ENCODE peak calls at places on chromosomes 16 and 17, in five cellular contexts. X is fibroblast of the aortic adventitia, O is pancreas, I is activated B cell treated with CpG ODN at 0.5 μM for 24 hours, P is left ventricle myocardium inferior. D is an unnamed sample.

GRCh38 chr17:43823350-43824084 is 9.4 kb downstream of the MPP3 start:
- DNase-seq in O (no peak), X (no peak), I (no peak), P (peak), D (no peak)

GRCh38 chr17:73401911-73402310 is 90.1 kb upstream of the CDC42EP4 start:
- DNase-seq in O (no peak), I (no peak), P (peak), X (peak), D (no peak)

GRCh38 chr17:40026816-40027613 is 11.8 kb downstream of the CSF3 start:
- DNase-seq in O (peak), P (peak), X (peak), I (peak), D (peak)

GRCh38 chr17:41061969-41062368 is 2.1 kb upstream of the KRTAP2-3 start:
- DNase-seq in O (no peak), X (peak), I (no peak), P (no peak), D (no peak)

GRCh38 chr16:53913082-53913870 is 209.3 kb downstream of the FTO start:
- DNase-seq in O (no peak), I (no peak), X (peak), P (no peak), D (no peak)

GRCh38 chr16:85148959-85149358 is 36.7 kb upstream of the CIBAR2 start:
- DNase-seq in I (no peak), P (no peak), O (no peak), X (peak), D (no peak)

GRCh38 chr16:31484491-31485171 is 1.7 kb downstream of the SLC5A2 start:
- DNase-seq in O (no peak), I (no peak), P (no peak), X (no peak), D (no peak)

GRCh38 chr17:53792451-53792850 is 30.3 kb upstream of the KIF2B start:
- DNase-seq in O (no peak), I (no peak), P (no peak), X (no peak), D (no peak)

GRCh38 chr17:20267459-20267842 is 199.9 kb downstream of the LGALS9B start:
- DNase-seq in I (no peak), P (no peak), X (no peak), O (no peak), D (no peak)

GRCh38 chr17:29179232-29180036 is 764 bp downstream of the MYO18A start:
- DNase-seq in X (no peak), P (peak), O (peak), I (no peak), D (no peak)

GRCh38 chr17:22510504-22510903 is 818.2 kb downstream of the KCNJ18 start:
- DNase-seq in P (no peak), O (no peak), I (no peak), X (no peak), D (no peak)

GRCh38 chr16:79814124-79814523 is 213.6 kb upstream of the MAF start:
- DNase-seq in O (no peak), P (no peak), I (no peak), X (no peak), D (no peak)

GRCh38 chr17:66661411-66661843 is 173.5 kb upstream of the CACNG5 start:
- DNase-seq in I (no peak), O (no peak), P (no peak), X (peak), D (no peak)

GRCh38 chr16:50273888-50274770 is 7.8 kb downstream of the ADCY7 start:
- DNase-seq in O (peak), P (no peak), I (peak), X (no peak), D (peak)

GRCh38 chr17:2090210-2090641 is 35.3 kb downstream of the HIC1 start:
- DNase-seq in I (no peak), P (no peak), X (no peak), O (no peak), D (no peak)

GRCh38 chr17:73760186-73760758 is 116.0 kb upstream of the SDK2 start:
- DNase-seq in I (no peak), X (no peak), P (no peak), O (no peak), D (no peak)

GRCh38 chr17:67125417-67125816 is 81.1 kb downstream of the CACNG1 start:
- DNase-seq in O (no peak), I (no peak), P (no peak), X (no peak), D (no peak)

GRCh38 chr17:77886387-77886728 is 72.1 kb upstream of the TNRC6C start:
- DNase-seq in X (no peak), I (no peak), P (peak), O (no peak), D (peak)

GRCh38 chr16:58821886-58822285 is 87.8 kb upstream of the GOT2 start:
- DNase-seq in I (no peak), P (no peak), X (no peak), O (no peak), D (no peak)

GRCh38 chr17:15436399-15437369 is 30.7 kb downstream of the CDRT4 start:
- DNase-seq in X (peak), I (no peak), P (peak), O (no peak), D (no peak)

GRCh38 chr17:624341-624860 is 90.2 kb downstream of the VPS53 start:
- DNase-seq in X (peak), P (no peak), I (no peak), O (no peak), D (no peak)

GRCh38 chr17:32498362-32498761 is 11.6 kb downstream of the CDK5R1 start:
- DNase-seq in I (no peak), X (no peak), P (no peak), O (no peak), D (no peak)

DNA sequence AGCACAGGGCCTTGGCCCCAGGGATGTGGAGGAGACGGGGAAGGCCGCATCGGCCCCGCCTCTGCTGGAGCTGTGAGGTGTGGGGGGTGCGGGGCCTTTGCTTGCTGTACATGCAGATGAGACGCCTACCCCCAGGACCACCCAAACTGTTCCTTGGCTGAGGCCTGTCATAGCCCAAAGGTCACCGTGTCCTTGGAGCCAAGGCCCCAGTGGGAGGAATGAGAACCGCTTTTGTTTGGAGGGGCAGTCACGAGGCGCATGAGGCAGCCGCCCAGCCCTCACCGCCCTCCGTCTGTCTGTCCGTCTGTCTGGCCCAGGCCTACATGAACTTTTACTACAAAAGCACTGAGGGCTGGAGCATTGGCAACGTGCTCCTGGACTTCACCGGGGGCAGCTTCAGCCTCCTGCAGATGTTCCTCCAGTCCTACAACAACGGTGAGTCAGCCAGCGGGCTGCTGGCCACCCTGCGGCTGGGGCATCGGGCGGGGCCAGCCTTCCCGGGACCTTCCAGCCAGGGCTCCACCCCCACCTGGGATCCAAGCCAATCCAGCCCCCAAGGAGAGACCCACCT is 8.8 kb downstream of the TAX1BP3 start:
- DNase-seq in O (no peak), P (peak), I (no peak), X (peak), D (no peak)
- TF ChIP-seq CTCF in O (no peak), P (no peak), I (no peak), X (peak), D (no peak)

GRCh38 chr17:9124554-9124935 is 103.2 kb downstream of the NTN1 start:
- DNase-seq in O (no peak), I (no peak), X (no peak), P (no peak), D (no peak)

GRCh38 chr17:9116861-9117568 is 95.7 kb downstream of the NTN1 start:
- DNase-seq in P (no peak), I (no peak), X (no peak), O (peak), D (no peak)

GRCh38 chr17:9123594-9124553 is 102.6 kb downstream of the NTN1 start:
- DNase-seq in I (no peak), X (no peak), P (no peak), O (no peak), D (no peak)

GRCh38 chr17:9121186-9121820 is 100.0 kb downstream of the NTN1 start:
- DNase-seq in I (no peak), P (no peak), O (peak), X (no peak), D (no peak)

GRCh38 chr17:9120471-9120870 is 99.2 kb downstream of the NTN1 start:
- DNase-seq in O (peak), X (no peak), I (no peak), P (no peak), D (no peak)
- TF ChIP-seq CTCF in O (no peak), X (no peak), I (no peak), P (peak), D (peak)

DNA sequence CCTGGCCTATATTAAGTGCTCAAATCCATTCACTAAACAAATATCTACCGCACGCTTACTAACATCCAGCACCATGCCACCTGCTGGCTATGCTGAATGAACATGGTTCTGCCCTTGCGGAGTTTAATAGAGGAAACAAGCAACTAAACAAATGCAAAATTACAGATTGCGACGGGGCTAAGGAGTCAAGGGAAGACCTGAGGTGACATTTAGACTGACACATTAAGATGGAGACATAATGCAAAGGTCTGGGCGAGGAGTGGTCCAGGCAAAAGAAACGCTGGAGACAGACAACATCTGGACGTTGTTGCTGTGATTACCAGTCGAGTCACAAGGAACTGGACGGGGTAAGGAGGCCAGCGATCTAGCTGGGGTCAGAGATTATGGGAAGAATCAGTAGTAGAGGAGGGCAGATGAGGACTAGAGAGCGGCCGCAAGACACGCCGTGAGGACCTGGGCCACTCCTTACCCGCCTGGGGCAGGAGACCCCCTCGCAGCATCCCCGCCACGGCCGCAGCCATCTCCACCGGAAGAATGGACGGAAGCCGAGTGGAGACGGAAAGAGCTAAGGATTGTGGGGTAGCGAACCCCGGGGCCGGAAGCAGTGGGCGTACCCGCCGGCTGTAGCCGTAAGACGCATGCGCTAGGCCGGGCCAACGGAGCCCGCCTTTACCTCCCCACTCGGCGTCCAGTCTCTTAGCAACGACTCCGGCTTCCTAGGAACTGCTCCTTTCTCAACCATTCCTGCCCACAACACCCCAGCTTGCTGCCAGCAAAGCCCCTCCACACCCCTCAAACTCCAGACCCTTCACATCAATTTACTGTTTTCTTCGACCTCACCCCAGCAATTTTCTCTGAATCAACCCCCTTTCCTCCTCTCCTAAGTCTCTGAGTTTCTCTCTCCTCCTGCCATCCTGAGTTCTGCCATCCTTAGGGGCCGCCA is at the start of the genes LRRC46 and MRPL10:
- DNase-seq in O (peak), X (peak), P (peak), I (peak), D (peak)
- TF ChIP-seq CTCF in O (no peak), X (peak), P (no peak), I (no peak), D (peak)

GRCh38 chr16:67393111-67393789 is at the start of gene TPPP3:
- DNase-seq in I (no peak), P (peak), O (peak), X (peak), D (peak)
- TF ChIP-seq CTCF in I (no peak), P (peak), O (peak), X (peak), D (peak)

DNA sequence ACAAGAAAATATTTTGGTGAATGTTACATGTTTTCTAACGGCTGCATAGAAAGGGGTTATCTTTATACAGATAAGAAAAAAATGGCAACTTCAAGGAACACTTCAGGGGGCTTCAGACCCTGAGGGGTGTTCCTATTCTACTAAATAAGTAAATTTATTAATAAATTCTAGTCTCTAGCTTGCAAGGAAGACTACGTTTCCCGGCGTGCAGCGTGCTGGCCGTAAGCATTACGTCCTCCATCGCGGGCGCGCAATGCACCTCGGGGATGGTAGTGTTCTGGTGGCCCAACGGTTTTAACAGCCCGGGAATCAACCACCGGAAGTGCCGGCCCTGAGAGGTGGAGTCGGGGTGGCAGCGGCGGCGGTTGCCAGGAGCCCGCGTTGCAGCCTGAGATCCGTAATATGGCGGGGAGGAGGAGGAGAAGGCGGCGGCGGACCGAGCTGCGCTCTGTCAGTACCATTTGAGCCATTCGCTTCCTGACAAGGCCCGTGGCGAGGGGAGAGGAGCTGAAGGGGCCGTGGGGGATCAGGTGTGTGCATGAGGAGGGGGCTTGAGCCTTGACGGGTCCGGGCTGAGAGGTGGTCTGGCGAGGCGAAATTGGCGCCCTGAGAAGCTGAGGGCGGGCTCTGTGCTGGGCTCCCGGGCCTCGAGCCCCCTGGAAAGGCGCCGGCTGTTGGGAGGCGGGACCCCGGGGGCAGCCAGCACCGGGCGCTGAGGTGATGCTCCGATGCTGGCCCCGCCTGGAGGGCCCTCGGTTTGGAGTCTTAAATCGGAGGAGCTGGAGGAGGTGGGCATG is at the start of gene CCP110:
- DNase-seq in O (peak), I (peak), X (peak), P (peak), D (peak)
- TF ChIP-seq CTCF in O (no peak), I (no peak), X (no peak), P (no peak), D (no peak)

GRCh38 chr16:82641336-82641984 is 14.7 kb downstream of the CDH13 start:
- DNase-seq in O (no peak), P (no peak), I (no peak), X (peak), D (no peak)
- TF ChIP-seq CTCF in O (no peak), P (peak), I (no peak), X (peak), D (no peak)

GRCh38 chr17:68328676-68329075 is 37.4 kb downstream of the ARSG start:
- DNase-seq in I (no peak), X (no peak), P (no peak), O (no peak), D (no peak)
- TF ChIP-seq CTCF in I (no peak), X (no peak), P (no peak), O (no peak), D (no peak)

D was measured in CD14-positive monocyte.